ENCODE peak calls at places on chromosomes 3 and 15, in nine cellular contexts. One of them, this sample, is unnamed.

GRCh38 chr15:37877851-37878577 is 56.4 kb upstream of the TMCO5A start:
- DNase-seq in PC-3: peak
- DNase-seq in MV-4-11: no peak
- DNase-seq in NCI-H1092 treated with DMSO at 0.1 percent for 48 hours: no peak
- DNase-seq in non-pigmented ciliary epithelial cell: peak
- DNase-seq in left colon: no peak
- DNase-seq in left kidney: peak
- DNase-seq in left cardiac atrium: no peak
- DNase-seq in PC-9: no peak
- DNase-seq in this sample: no peak

GRCh38 chr3:110383356-110383755 is 688.3 kb upstream of the NECTIN3 start:
- DNase-seq in PC-3: no peak
- DNase-seq in MV-4-11: no peak
- DNase-seq in NCI-H1092 treated with DMSO at 0.1 percent for 48 hours: no peak
- DNase-seq in non-pigmented ciliary epithelial cell: no peak
- DNase-seq in left colon: no peak
- DNase-seq in left kidney: no peak
- DNase-seq in left cardiac atrium: no peak
- DNase-seq in PC-9: no peak
- DNase-seq in this sample: no peak

GRCh38 chr3:94137377-94137776 is 74.5 kb downstream of the NSUN3 start:
- DNase-seq in PC-3: no peak
- DNase-seq in MV-4-11: no peak
- DNase-seq in NCI-H1092 treated with DMSO at 0.1 percent for 48 hours: no peak
- DNase-seq in non-pigmented ciliary epithelial cell: no peak
- DNase-seq in left colon: no peak
- DNase-seq in left kidney: no peak
- DNase-seq in left cardiac atrium: no peak
- DNase-seq in PC-9: no peak
- DNase-seq in this sample: peak

GRCh38 chr15:68820205-68820588 is 498 bp downstream of the ANP32A start:
- DNase-seq in PC-3: peak
- DNase-seq in MV-4-11: peak
- DNase-seq in NCI-H1092 treated with DMSO at 0.1 percent for 48 hours: peak
- DNase-seq in non-pigmented ciliary epithelial cell: no peak
- DNase-seq in left colon: peak
- DNase-seq in left kidney: peak
- DNase-seq in left cardiac atrium: peak
- DNase-seq in PC-9: peak
- DNase-seq in this sample: peak

GRCh38 chr3:124514681-124515080 is 215.6 kb upstream of the UMPS start:
- DNase-seq in PC-3: peak
- DNase-seq in MV-4-11: no peak
- DNase-seq in NCI-H1092 treated with DMSO at 0.1 percent for 48 hours: no peak
- DNase-seq in non-pigmented ciliary epithelial cell: no peak
- DNase-seq in left colon: no peak
- DNase-seq in left kidney: peak
- DNase-seq in left cardiac atrium: no peak
- DNase-seq in PC-9: no peak
- DNase-seq in this sample: no peak

GRCh38 chr3:42122261-42123011 is 31.3 kb downstream of the TRAK1 start:
- DNase-seq in PC-3: no peak
- DNase-seq in MV-4-11: no peak
- DNase-seq in NCI-H1092 treated with DMSO at 0.1 percent for 48 hours: no peak
- DNase-seq in non-pigmented ciliary epithelial cell: no peak
- DNase-seq in left colon: no peak
- DNase-seq in left kidney: no peak
- DNase-seq in left cardiac atrium: no peak
- DNase-seq in PC-9: peak
- DNase-seq in this sample: no peak

GRCh38 chr15:48514103-48514817 is 131.2 kb downstream of the FBN1 start:
- DNase-seq in PC-3: no peak
- DNase-seq in MV-4-11: no peak
- DNase-seq in NCI-H1092 treated with DMSO at 0.1 percent for 48 hours: no peak
- DNase-seq in non-pigmented ciliary epithelial cell: no peak
- DNase-seq in left colon: no peak
- DNase-seq in left kidney: no peak
- DNase-seq in left cardiac atrium: no peak
- DNase-seq in PC-9: no peak
- DNase-seq in this sample: no peak

GRCh38 chr3:126894516-126894915 is 88.4 kb upstream of the PLXNA1 start:
- DNase-seq in PC-3: no peak
- DNase-seq in MV-4-11: no peak
- DNase-seq in NCI-H1092 treated with DMSO at 0.1 percent for 48 hours: no peak
- DNase-seq in non-pigmented ciliary epithelial cell: no peak
- DNase-seq in left colon: no peak
- DNase-seq in left kidney: no peak
- DNase-seq in left cardiac atrium: no peak
- DNase-seq in PC-9: no peak
- DNase-seq in this sample: no peak

GRCh38 chr3:71064288-71064975 is 519.1 kb downstream of the FOXP1 start:
- DNase-seq in PC-3: peak
- DNase-seq in MV-4-11: no peak
- DNase-seq in NCI-H1092 treated with DMSO at 0.1 percent for 48 hours: peak
- DNase-seq in non-pigmented ciliary epithelial cell: no peak
- DNase-seq in left colon: no peak
- DNase-seq in left kidney: peak
- DNase-seq in left cardiac atrium: no peak
- DNase-seq in PC-9: peak
- DNase-seq in this sample: no peak

GRCh38 chr3:45064512-45065372 is 38.6 kb downstream of the CLEC3B start:
- DNase-seq in PC-3: peak
- DNase-seq in MV-4-11: peak
- DNase-seq in NCI-H1092 treated with DMSO at 0.1 percent for 48 hours: no peak
- DNase-seq in non-pigmented ciliary epithelial cell: no peak
- DNase-seq in left colon: no peak
- DNase-seq in left kidney: peak
- DNase-seq in left cardiac atrium: no peak
- DNase-seq in PC-9: peak
- DNase-seq in this sample: no peak

GRCh38 chr3:189355481-189356201 is 183.9 kb downstream of the TPRG1 start:
- DNase-seq in PC-3: peak
- DNase-seq in MV-4-11: peak
- DNase-seq in NCI-H1092 treated with DMSO at 0.1 percent for 48 hours: no peak
- DNase-seq in non-pigmented ciliary epithelial cell: peak
- DNase-seq in left colon: no peak
- DNase-seq in left kidney: no peak
- DNase-seq in left cardiac atrium: no peak
- DNase-seq in PC-9: peak
- DNase-seq in this sample: no peak